ENCODE peak calls at places on chromosomes 3 and 15, in ten cellular contexts. One of them, this sample, is unnamed. For H3K4me1 and H3K36me3, the result is how much of the 10 kb centered on the place peaks cover.

GRCh38 chr3:37338500-37338899 is 164.1 kb upstream of the LRRFIP2 start:
- DNase-seq in thoracic aorta: no peak
- DNase-seq in heart right ventricle: no peak
- DNase-seq in tibial nerve: no peak
- DNase-seq in stomach: no peak
- DNase-seq in heart left ventricle: no peak
- DNase-seq in sigmoid colon: no peak
- DNase-seq in spleen: no peak
- DNase-seq in CD8-positive, alpha-beta memory T cell: no peak
- DNase-seq in tibial artery: no peak
- DNase-seq in this sample: no peak

GRCh38 chr15:56744701-56745683 is 11.7 kb upstream of the ZNF280D start:
- DNase-seq in thoracic aorta: no peak
- DNase-seq in heart right ventricle: no peak
- DNase-seq in tibial nerve: no peak
- DNase-seq in CD8-positive, alpha-beta memory T cell: no peak
- DNase-seq in tibial artery: no peak
- DNase-seq in spleen: no peak
- DNase-seq in sigmoid colon: no peak
- DNase-seq in heart left ventricle: no peak
- DNase-seq in stomach: no peak
- DNase-seq in this sample: no peak

GRCh38 chr3:114527036-114527644 is 233.3 kb downstream of the TIGIT start:
- DNase-seq in heart right ventricle: no peak
- DNase-seq in tibial artery: no peak
- DNase-seq in spleen: no peak
- DNase-seq in tibial nerve: no peak
- DNase-seq in stomach: no peak
- DNase-seq in heart left ventricle: no peak
- DNase-seq in thoracic aorta: no peak
- DNase-seq in CD8-positive, alpha-beta memory T cell: no peak
- DNase-seq in sigmoid colon: no peak
- DNase-seq in this sample: no peak

GRCh38 chr3:17579289-17580031 is 163.0 kb downstream of the TBC1D5 start:
- DNase-seq in tibial nerve: no peak
- DNase-seq in stomach: no peak
- DNase-seq in CD8-positive, alpha-beta memory T cell: no peak
- DNase-seq in heart right ventricle: no peak
- DNase-seq in spleen: no peak
- DNase-seq in sigmoid colon: no peak
- DNase-seq in tibial artery: no peak
- DNase-seq in thoracic aorta: no peak
- DNase-seq in heart left ventricle: no peak
- DNase-seq in this sample: no peak

GRCh38 chr3:22378869-22379268 is 627.9 kb upstream of the ZNF385D start:
- DNase-seq in tibial artery: no peak
- DNase-seq in sigmoid colon: no peak
- DNase-seq in spleen: no peak
- DNase-seq in heart right ventricle: no peak
- DNase-seq in tibial nerve: no peak
- DNase-seq in thoracic aorta: no peak
- DNase-seq in heart left ventricle: no peak
- DNase-seq in CD8-positive, alpha-beta memory T cell: no peak
- DNase-seq in stomach: no peak
- DNase-seq in this sample: no peak

GRCh38 chr15:74838117-74838516 is 4.8 kb downstream of the ULK3 start:
- DNase-seq in heart left ventricle: no peak
- DNase-seq in spleen: no peak
- DNase-seq in thoracic aorta: no peak
- DNase-seq in tibial nerve: no peak
- DNase-seq in CD8-positive, alpha-beta memory T cell: no peak
- DNase-seq in sigmoid colon: no peak
- DNase-seq in heart right ventricle: no peak
- DNase-seq in tibial artery: no peak
- DNase-seq in stomach: no peak
- DNase-seq in this sample: no peak

GRCh38 chr3:24496529-24497482 is 2.2 kb upstream of the THRB start:
- DNase-seq in heart left ventricle: peak
- DNase-seq in sigmoid colon: peak
- DNase-seq in heart right ventricle: peak
- DNase-seq in tibial nerve: peak
- DNase-seq in spleen: peak
- DNase-seq in stomach: peak
- DNase-seq in tibial artery: peak
- DNase-seq in CD8-positive, alpha-beta memory T cell: no peak
- DNase-seq in thoracic aorta: peak
- DNase-seq in this sample: peak

GRCh38 chr3:123700791-123701712 is 116.2 kb upstream of the HACD2 start:
- DNase-seq in tibial artery: peak
- DNase-seq in stomach: no peak
- DNase-seq in sigmoid colon: peak
- DNase-seq in tibial nerve: no peak
- DNase-seq in heart left ventricle: no peak
- DNase-seq in heart right ventricle: peak
- DNase-seq in spleen: no peak
- DNase-seq in thoracic aorta: peak
- DNase-seq in CD8-positive, alpha-beta memory T cell: no peak
- DNase-seq in this sample: no peak

GRCh38 chr3:42742688-42743087 is 30.4 kb downstream of the CCDC13 start:
- DNase-seq in tibial nerve: no peak
- DNase-seq in thoracic aorta: no peak
- DNase-seq in heart right ventricle: no peak
- DNase-seq in stomach: no peak
- DNase-seq in sigmoid colon: peak
- DNase-seq in spleen: no peak
- DNase-seq in CD8-positive, alpha-beta memory T cell: no peak
- DNase-seq in tibial artery: peak
- DNase-seq in heart left ventricle: no peak
- DNase-seq in this sample: no peak
- H3K4me1 ChIP-seq in tibial nerve: under half
- H3K4me1 ChIP-seq in thoracic aorta: under half
- H3K4me1 ChIP-seq in heart right ventricle: under half
- H3K4me1 ChIP-seq in stomach: under half
- H3K4me1 ChIP-seq in sigmoid colon: under half
- H3K4me1 ChIP-seq in spleen: under half
- H3K4me1 ChIP-seq in CD8-positive, alpha-beta memory T cell: under half
- H3K4me1 ChIP-seq in tibial artery: half or more
- H3K4me1 ChIP-seq in heart left ventricle: under half
- H3K4me1 ChIP-seq in this sample: under half

GRCh38 chr3:45954306-45954705 is 11.0 kb downstream of the CXCR6 start:
- DNase-seq in spleen: no peak
- DNase-seq in thoracic aorta: no peak
- DNase-seq in sigmoid colon: no peak
- DNase-seq in tibial nerve: no peak
- DNase-seq in heart right ventricle: no peak
- DNase-seq in stomach: no peak
- DNase-seq in tibial artery: no peak
- DNase-seq in CD8-positive, alpha-beta memory T cell: no peak
- DNase-seq in heart left ventricle: no peak
- DNase-seq in this sample: no peak

GRCh38 chr3:45952456-45952855 is 9.2 kb downstream of the CXCR6 start:
- DNase-seq in tibial nerve: no peak
- DNase-seq in tibial artery: no peak
- DNase-seq in CD8-positive, alpha-beta memory T cell: no peak
- DNase-seq in stomach: no peak
- DNase-seq in thoracic aorta: no peak
- DNase-seq in heart right ventricle: no peak
- DNase-seq in heart left ventricle: no peak
- DNase-seq in sigmoid colon: no peak
- DNase-seq in spleen: peak
- DNase-seq in this sample: no peak

GRCh38 chr3:45951946-45952345 is 8.7 kb downstream of the CXCR6 start:
- DNase-seq in sigmoid colon: no peak
- DNase-seq in CD8-positive, alpha-beta memory T cell: no peak
- DNase-seq in thoracic aorta: no peak
- DNase-seq in tibial artery: no peak
- DNase-seq in heart left ventricle: no peak
- DNase-seq in spleen: no peak
- DNase-seq in heart right ventricle: no peak
- DNase-seq in tibial nerve: no peak
- DNase-seq in stomach: no peak
- DNase-seq in this sample: no peak

GRCh38 chr3:45955017-45955647 is 11.9 kb downstream of the CXCR6 start:
- DNase-seq in CD8-positive, alpha-beta memory T cell: no peak
- DNase-seq in spleen: no peak
- DNase-seq in sigmoid colon: no peak
- DNase-seq in thoracic aorta: no peak
- DNase-seq in heart left ventricle: no peak
- DNase-seq in heart right ventricle: no peak
- DNase-seq in stomach: no peak
- DNase-seq in tibial artery: no peak
- DNase-seq in tibial nerve: no peak
- DNase-seq in this sample: no peak

GRCh38 chr3:45953536-45953935 is 10.3 kb downstream of the CXCR6 start:
- DNase-seq in stomach: no peak
- DNase-seq in tibial nerve: no peak
- DNase-seq in thoracic aorta: no peak
- DNase-seq in CD8-positive, alpha-beta memory T cell: no peak
- DNase-seq in heart right ventricle: no peak
- DNase-seq in sigmoid colon: no peak
- DNase-seq in spleen: no peak
- DNase-seq in tibial artery: no peak
- DNase-seq in heart left ventricle: no peak
- DNase-seq in this sample: no peak
- H3K36me3 ChIP-seq in stomach: half or more
- H3K36me3 ChIP-seq in tibial nerve: half or more
- H3K36me3 ChIP-seq in thoracic aorta: half or more
- H3K36me3 ChIP-seq in CD8-positive, alpha-beta memory T cell: half or more
- H3K36me3 ChIP-seq in heart right ventricle: half or more
- H3K36me3 ChIP-seq in sigmoid colon: half or more
- H3K36me3 ChIP-seq in spleen: half or more
- H3K36me3 ChIP-seq in tibial artery: half or more
- H3K36me3 ChIP-seq in heart left ventricle: half or more
- H3K36me3 ChIP-seq in this sample: half or more

DNA sequence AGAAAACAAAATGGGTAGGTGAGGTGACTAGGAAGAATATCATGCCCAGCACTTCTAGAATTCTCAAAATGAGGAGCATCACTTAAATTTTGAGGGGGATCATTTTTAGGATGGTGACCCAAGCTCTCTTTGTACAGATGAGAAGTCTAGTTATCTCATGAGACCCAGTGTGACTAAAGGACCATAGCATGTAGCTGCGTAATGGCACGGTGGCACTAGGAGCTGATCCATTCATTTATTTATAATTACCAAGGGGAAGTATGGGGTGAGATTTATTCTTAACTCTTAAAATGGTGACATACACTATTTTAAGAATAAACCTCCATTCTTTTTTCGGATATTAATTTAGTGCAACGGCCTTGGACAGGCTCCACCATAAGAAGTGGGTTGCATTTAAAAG is 8.3 kb downstream of the IQGAP1 start:
- DNase-seq in stomach: no peak
- DNase-seq in sigmoid colon: no peak
- DNase-seq in heart right ventricle: no peak
- DNase-seq in heart left ventricle: no peak
- DNase-seq in tibial nerve: no peak
- DNase-seq in tibial artery: no peak
- DNase-seq in spleen: no peak
- DNase-seq in CD8-positive, alpha-beta memory T cell: no peak
- DNase-seq in thoracic aorta: no peak
- DNase-seq in this sample: no peak
- H3K4me1 ChIP-seq in stomach: half or more
- H3K4me1 ChIP-seq in sigmoid colon: under half
- H3K4me1 ChIP-seq in heart right ventricle: half or more
- H3K4me1 ChIP-seq in heart left ventricle: under half
- H3K4me1 ChIP-seq in tibial nerve: under half
- H3K4me1 ChIP-seq in tibial artery: half or more
- H3K4me1 ChIP-seq in spleen: half or more
- H3K4me1 ChIP-seq in CD8-positive, alpha-beta memory T cell: half or more
- H3K4me1 ChIP-seq in thoracic aorta: half or more
- H3K4me1 ChIP-seq in this sample: half or more

GRCh38 chr3:129476586-129476985 is 36.6 kb downstream of the IFT122 start:
- DNase-seq in sigmoid colon: no peak
- DNase-seq in tibial nerve: no peak
- DNase-seq in tibial artery: no peak
- DNase-seq in heart left ventricle: no peak
- DNase-seq in spleen: no peak
- DNase-seq in CD8-positive, alpha-beta memory T cell: no peak
- DNase-seq in heart right ventricle: no peak
- DNase-seq in thoracic aorta: no peak
- DNase-seq in stomach: no peak
- DNase-seq in this sample: no peak

GRCh38 chr3:129473067-129473765 is 33.2 kb downstream of the IFT122 start:
- DNase-seq in tibial nerve: no peak
- DNase-seq in sigmoid colon: no peak
- DNase-seq in CD8-positive, alpha-beta memory T cell: no peak
- DNase-seq in stomach: no peak
- DNase-seq in heart left ventricle: no peak
- DNase-seq in spleen: no peak
- DNase-seq in thoracic aorta: no peak
- DNase-seq in tibial artery: no peak
- DNase-seq in heart right ventricle: no peak
- DNase-seq in this sample: no peak

GRCh38 chr3:129473766-129474152 is 33.7 kb downstream of the IFT122 start:
- DNase-seq in thoracic aorta: no peak
- DNase-seq in spleen: no peak
- DNase-seq in tibial artery: no peak
- DNase-seq in tibial nerve: no peak
- DNase-seq in heart right ventricle: no peak
- DNase-seq in heart left ventricle: no peak
- DNase-seq in sigmoid colon: no peak
- DNase-seq in stomach: no peak
- DNase-seq in CD8-positive, alpha-beta memory T cell: no peak
- DNase-seq in this sample: no peak

GRCh38 chr3:129475863-129476262 is 35.8 kb downstream of the IFT122 start:
- DNase-seq in sigmoid colon: no peak
- DNase-seq in thoracic aorta: no peak
- DNase-seq in spleen: no peak
- DNase-seq in stomach: no peak
- DNase-seq in CD8-positive, alpha-beta memory T cell: no peak
- DNase-seq in tibial artery: no peak
- DNase-seq in heart right ventricle: no peak
- DNase-seq in tibial nerve: no peak
- DNase-seq in heart left ventricle: no peak
- DNase-seq in this sample: no peak

DNA sequence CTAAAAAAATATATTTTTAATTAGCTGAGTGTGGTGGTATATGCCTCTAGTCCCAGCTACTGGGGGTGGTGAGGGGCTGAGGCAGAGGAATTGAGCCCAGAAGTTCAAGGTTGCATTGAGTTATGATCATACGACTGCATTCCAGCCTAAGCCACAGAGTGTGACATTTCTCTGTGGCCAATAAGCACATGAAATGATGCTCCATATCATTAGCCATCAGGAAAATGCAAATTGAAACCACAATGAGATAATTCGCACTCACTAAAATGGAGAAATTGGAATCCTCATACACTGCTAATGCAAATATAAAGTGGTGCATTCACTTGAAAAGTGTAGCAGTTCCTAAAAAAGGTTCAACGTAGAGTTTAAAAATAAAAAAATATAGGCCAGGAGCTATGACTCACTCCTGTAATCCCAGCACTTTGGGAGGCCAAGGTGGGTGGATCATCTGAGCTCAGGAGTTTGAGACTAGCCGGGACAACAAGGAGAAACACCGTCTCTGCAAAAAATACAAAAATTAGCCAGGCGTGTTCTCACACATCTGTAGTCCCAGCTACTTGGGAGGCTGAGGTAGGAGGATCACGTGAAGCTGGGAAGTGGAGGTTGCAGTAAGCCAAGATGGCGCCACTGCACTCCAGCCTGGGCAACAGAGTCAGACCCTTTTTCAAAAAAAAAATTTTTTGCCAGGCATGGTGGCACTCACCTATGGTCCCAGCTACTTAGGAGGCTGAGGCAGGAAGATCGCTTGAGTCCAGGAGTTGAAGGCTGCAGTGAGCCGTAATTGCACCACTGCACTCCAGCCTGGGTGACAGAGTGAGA is 35.2 kb downstream of the IFT122 start:
- DNase-seq in heart left ventricle: no peak
- DNase-seq in tibial artery: no peak
- DNase-seq in heart right ventricle: no peak
- DNase-seq in CD8-positive, alpha-beta memory T cell: no peak
- DNase-seq in sigmoid colon: no peak
- DNase-seq in tibial nerve: no peak
- DNase-seq in spleen: no peak
- DNase-seq in thoracic aorta: no peak
- DNase-seq in stomach: no peak
- DNase-seq in this sample: no peak
- H3K36me3 ChIP-seq in heart left ventricle: half or more
- H3K36me3 ChIP-seq in tibial artery: under half
- H3K36me3 ChIP-seq in heart right ventricle: under half
- H3K36me3 ChIP-seq in CD8-positive, alpha-beta memory T cell: under half
- H3K36me3 ChIP-seq in sigmoid colon: half or more
- H3K36me3 ChIP-seq in tibial nerve: half or more
- H3K36me3 ChIP-seq in spleen: under half
- H3K36me3 ChIP-seq in thoracic aorta: under half
- H3K36me3 ChIP-seq in stomach: under half
- H3K36me3 ChIP-seq in this sample: under half